ENCODE peak calls at places on chromosome 4, in seven cellular contexts. P, S, D, B, J, O and R are unnamed samples.

GRCh38 chr4:37675587-37676290 is 10.4 kb downstream of the RELL1 start:
- DNase-seq in P (no peak), B (no peak), S (no peak), O (no peak), D (no peak), J (no peak), R (no peak)

GRCh38 chr4:14744346-14744745 is 257.9 kb upstream of the CPEB2 start:
- DNase-seq in J (no peak), B (no peak), P (no peak), S (no peak), O (no peak), D (no peak), R (no peak)

GRCh38 chr4:6529021-6529420 is 46.0 kb upstream of the MAN2B2 start:
- DNase-seq in J (no peak), D (no peak), O (no peak), S (no peak), B (no peak), P (no peak), R (no peak)

GRCh38 chr4:10738826-10739489 is 54.4 kb upstream of the CLNK start:
- DNase-seq in J (no peak), S (no peak), O (no peak), D (no peak), B (no peak), P (no peak), R (no peak)

GRCh38 chr4:78213218-78213617 is 156.1 kb downstream of the FRAS1 start:
- DNase-seq in O (no peak), B (no peak), J (no peak), D (no peak), S (no peak), P (no peak), R (no peak)

GRCh38 chr4:141731481-141731880 is 95.1 kb downstream of the IL15 start:
- DNase-seq in S (peak), B (no peak), P (no peak), O (peak), J (no peak), D (peak), R (no peak)

GRCh38 chr4:147772459-147772969 is 40.6 kb downstream of the ARHGAP10 start:
- DNase-seq in J (peak), B (no peak), D (peak), O (peak), S (peak), P (no peak), R (peak)

GRCh38 chr4:181078236-181078635 is 1165.0 kb upstream of the TENM3 start:
- DNase-seq in J (no peak), S (no peak), P (no peak), D (no peak), O (peak), B (no peak), R (no peak)

GRCh38 chr4:153232768-153233167 is 28.5 kb downstream of the TRIM2 start:
- DNase-seq in J (no peak), O (no peak), S (peak), P (no peak), D (no peak), B (peak), R (no peak)

GRCh38 chr4:133668061-133668851 is 519.2 kb downstream of the PCDH10 start:
- DNase-seq in P (no peak), B (no peak), S (no peak), D (no peak), J (no peak), O (no peak), R (no peak)

GRCh38 chr4:4712800-4713528 is 146.5 kb upstream of the MSX1 start:
- DNase-seq in D (no peak), P (no peak), J (no peak), O (peak), B (no peak), S (peak), R (peak)

GRCh38 chr4:181671672-181672071 is 571.5 kb upstream of the TENM3 start:
- DNase-seq in P (no peak), J (no peak), O (no peak), S (no peak), B (no peak), D (no peak), R (no peak)

GRCh38 chr4:186227221-186227620 is at the start of gene KLKB1:
- DNase-seq in P (no peak), D (no peak), O (no peak), B (no peak), S (no peak), J (no peak), R (no peak)

GRCh38 chr4:95742872-95743271 is 97.0 kb upstream of the PDHA2 start:
- DNase-seq in P (no peak), D (no peak), S (no peak), B (no peak), O (no peak), J (no peak), R (no peak)

GRCh38 chr4:103996637-103997036 is 276.9 kb upstream of the TACR3 start:
- DNase-seq in J (peak), S (peak), O (peak), P (no peak), B (no peak), D (peak), R (peak)

GRCh38 chr4:121360496-121360895 is 20.3 kb downstream of the QRFPR start:
- DNase-seq in D (no peak), O (peak), S (no peak), J (no peak), P (no peak), B (no peak), R (no peak)

GRCh38 chr4:160825644-160826338 is 1338.0 kb downstream of the FSTL5 start:
- DNase-seq in D (no peak), S (no peak), O (no peak), B (no peak), J (no peak), P (no peak), R (no peak)